ENCODE peak calls at places on chromosomes 7 and 10, in five cellular contexts. G, Y, T, E and C are unnamed samples.

GRCh38 chr10:95265572-95265971 is 25.2 kb downstream of the PDLIM1 start:
- DNase-seq in G (no peak), Y (no peak), T (no peak), E (no peak), C (no peak)

GRCh38 chr10:71068811-71069411 is 143.5 kb upstream of the UNC5B start:
- DNase-seq in G (no peak), Y (peak), T (peak), E (no peak), C (no peak)

GRCh38 chr10:79219276-79219957 is 127.9 kb upstream of the PPIF start:
- DNase-seq in G (no peak), Y (no peak), T (no peak), E (no peak), C (no peak)

GRCh38 chr7:156496491-156497264 is 143.9 kb upstream of the RNF32 start:
- DNase-seq in G (no peak), Y (no peak), T (no peak), E (no peak), C (no peak)

GRCh38 chr7:99372275-99373085 is 2.0 kb upstream of the ARPC1B start:
- DNase-seq in G (no peak), Y (no peak), T (no peak), E (no peak), C (peak)

GRCh38 chr7:157310676-157311185 is 26.1 kb upstream of the DNAJB6 start:
- DNase-seq in G (no peak), Y (no peak), T (peak), E (no peak), C (peak)

GRCh38 chr10:30510932-30511700 is 77.1 kb downstream of the MAP3K8 start:
- DNase-seq in G (no peak), Y (no peak), T (no peak), E (no peak), C (no peak)

GRCh38 chr7:50274361-50274760 is 30.2 kb upstream of the IKZF1 start:
- DNase-seq in G (no peak), Y (no peak), T (no peak), E (peak), C (no peak)

GRCh38 chr7:34162676-34163075 is 257.3 kb downstream of the BMPER start:
- DNase-seq in G (no peak), Y (no peak), T (no peak), E (no peak), C (no peak)

DNA sequence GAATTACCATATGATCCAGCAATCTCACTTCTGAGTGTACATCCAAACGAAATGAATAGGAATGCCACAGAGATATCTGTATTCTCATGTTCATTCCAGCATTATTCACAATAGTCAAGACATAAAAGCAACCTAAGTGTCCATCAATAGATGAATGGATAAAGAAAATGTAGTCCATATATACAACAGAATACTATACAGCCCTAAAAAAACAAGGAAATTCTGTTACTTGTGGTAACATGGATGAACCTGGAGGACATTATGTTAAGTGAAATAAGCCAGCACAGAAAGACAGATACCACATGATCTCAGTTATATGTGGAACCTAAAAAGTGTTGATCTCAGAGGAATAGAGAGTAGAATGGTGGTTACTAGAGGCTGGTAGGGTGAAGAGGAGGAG is 26.7 kb downstream of the TSPAN12 start:
- DNase-seq in G (no peak), Y (no peak), T (no peak), E (no peak), C (no peak)
- TF ChIP-seq REST in G (no peak), Y (no peak), T (no peak), E (no peak), C (no peak)

DNA sequence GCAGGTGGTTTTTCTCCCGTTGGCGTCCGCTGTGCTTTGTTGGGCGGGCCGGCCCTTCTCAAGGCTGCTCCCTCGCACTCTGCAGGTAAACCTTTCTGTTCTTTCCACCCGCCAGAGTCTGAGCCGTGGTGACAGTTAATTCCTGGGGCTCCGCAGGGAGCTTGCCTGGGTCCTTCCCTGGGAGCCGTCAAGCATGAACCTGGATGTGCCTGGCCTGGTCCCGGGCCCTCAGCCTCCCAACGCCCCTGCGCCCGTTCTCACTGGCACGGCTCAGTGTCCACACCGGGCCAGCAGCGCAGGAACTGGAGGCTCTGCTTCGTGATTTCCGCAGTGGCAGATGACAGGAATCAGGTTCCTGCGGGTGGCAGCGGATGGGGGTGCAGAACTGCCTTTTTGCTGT is 10.9 kb upstream of the NKX6-2 start:
- DNase-seq in G (no peak), Y (no peak), T (no peak), E (no peak), C (no peak)
- TF ChIP-seq REST in G (no peak), Y (no peak), T (no peak), E (no peak), C (no peak)

GRCh38 chr10:75477681-75478080 is 46.3 kb downstream of the LRMDA start:
- DNase-seq in G (no peak), Y (no peak), T (peak), E (no peak), C (no peak)
- TF ChIP-seq REST in G (no peak), Y (no peak), T (no peak), E (no peak), C (no peak)

GRCh38 chr10:46296629-46297275 is 10.0 kb downstream of the ANTXRL start:
- DNase-seq in G (no peak), Y (no peak), T (no peak), E (no peak), C (no peak)

GRCh38 chr10:46293228-46293627 is 6.4 kb downstream of the ANTXRL start:
- DNase-seq in G (no peak), Y (no peak), T (no peak), E (no peak), C (no peak)

GRCh38 chr10:46293832-46294640 is 7.2 kb downstream of the ANTXRL start:
- DNase-seq in G (no peak), Y (no peak), T (no peak), E (no peak), C (no peak)

GRCh38 chr10:46292573-46293023 is 5.8 kb downstream of the ANTXRL start:
- DNase-seq in G (no peak), Y (no peak), T (no peak), E (no peak), C (no peak)

DNA sequence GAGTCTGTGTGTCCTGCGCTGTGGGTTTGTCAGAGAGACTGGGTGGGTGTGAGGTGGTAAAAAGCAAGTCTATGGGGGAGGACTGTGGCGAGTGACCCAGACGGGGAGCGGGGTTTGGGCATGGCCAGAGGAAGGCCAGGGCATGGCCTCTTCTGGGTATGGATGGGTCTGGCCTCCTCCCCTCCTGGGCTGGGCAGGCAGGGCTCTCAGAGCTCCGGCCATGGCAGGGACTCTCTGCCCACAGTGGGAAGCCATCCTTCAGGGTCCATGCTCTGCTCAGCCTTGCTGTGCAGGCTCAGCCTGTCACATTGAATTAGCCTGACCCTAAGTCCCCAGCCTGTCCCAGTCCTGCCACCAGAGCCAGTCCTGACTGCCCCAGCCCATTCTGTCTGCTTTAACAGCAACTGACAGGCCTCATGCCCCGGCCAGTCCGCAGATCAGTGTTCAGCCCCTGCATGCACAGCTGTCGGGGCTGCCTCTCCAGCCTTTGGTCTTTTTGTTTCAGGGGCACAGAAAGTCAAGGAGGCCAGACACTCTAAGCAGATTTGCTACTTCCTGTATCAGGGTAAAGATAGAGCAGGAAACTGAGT is 7.9 kb downstream of the ANTXRL start:
- DNase-seq in G (no peak), Y (no peak), T (no peak), E (no peak), C (no peak)
- TF ChIP-seq REST in G (no peak), Y (no peak), T (no peak), E (no peak), C (no peak)

DNA sequence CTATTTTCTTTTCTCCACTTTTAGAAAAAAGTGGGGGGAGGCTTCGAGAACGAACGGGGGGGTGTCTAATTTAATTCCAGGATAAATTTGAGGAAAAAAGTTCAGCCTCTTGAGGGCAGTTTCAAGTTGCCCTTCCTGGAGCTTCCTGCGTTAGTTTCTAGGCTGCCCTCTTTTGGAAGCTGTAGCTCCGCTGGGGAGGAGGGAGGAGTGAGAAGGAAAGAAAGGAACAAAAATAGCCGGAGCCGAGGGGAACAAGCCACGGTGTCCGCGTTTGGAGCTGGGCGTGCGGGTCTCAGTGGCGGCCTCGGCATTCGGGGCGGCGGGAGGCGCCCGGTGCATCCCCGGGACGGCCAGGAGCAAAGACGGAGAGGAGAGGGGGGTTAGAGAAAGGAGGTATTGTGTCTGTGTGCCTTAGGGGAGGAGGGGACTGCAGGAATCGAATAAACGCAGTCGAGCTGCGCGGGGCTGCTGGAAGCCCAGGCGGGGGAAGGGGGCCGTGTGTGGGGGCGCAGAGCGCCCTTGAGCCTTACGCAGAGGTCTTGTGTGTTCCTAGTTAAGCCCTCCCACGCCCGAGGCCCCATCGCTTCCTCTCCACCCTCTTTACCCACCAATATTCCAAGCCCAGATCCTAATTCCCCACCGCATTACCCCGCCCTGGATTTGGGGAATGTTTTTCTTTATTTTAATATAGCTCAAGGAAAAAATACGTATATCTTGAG is 2.0 kb upstream of the TNRC18 start:
- DNase-seq in G (no peak), Y (peak), T (peak), E (peak), C (peak)
- TF ChIP-seq REST in G (no peak), Y (no peak), T (peak), E (peak), C (no peak)